ENCODE peak calls at places on chromosome 1, in five cellular contexts. M is neural crest cell, N is MM.1S, L is cardiac fibroblast, R is retinal pigment epithelial cell. Y is an unnamed sample.

GRCh38 chr1:6105218-6105679 is 59.6 kb downstream of the KCNAB2 start:
- DNase-seq in M (no peak), N (peak; percentile 15), L (no peak), R (no peak), Y (no peak)

GRCh38 chr1:25469177-25469576 is 38.5 kb downstream of the MACO1 start:
- DNase-seq in M (no peak), N (no peak), L (peak; percentile 73), R (no peak), Y (no peak)

GRCh38 chr1:150149490-150150453 is at the start of gene PLEKHO1:
- DNase-seq in M (peak; percentile 45), N (peak; percentile 82), L (peak; percentile 82), R (no peak), Y (no peak)

GRCh38 chr1:115428676-115429075 is 90.6 kb upstream of the NGF start:
- DNase-seq in M (no peak), N (no peak), L (peak; percentile 60), R (no peak), Y (no peak)

GRCh38 chr1:64956241-64956640 is 10.1 kb downstream of the JAK1 start:
- DNase-seq in M (no peak), N (no peak), L (peak; percentile 59), R (no peak), Y (no peak)

GRCh38 chr1:10867914-10868598 is 71.6 kb upstream of the CASZ1 start:
- DNase-seq in M (no peak), N (no peak), L (no peak), R (no peak), Y (no peak)

GRCh38 chr1:158607296-158607695 is 2.2 kb downstream of the OR10Z1 start:
- DNase-seq in M (no peak), N (no peak), L (no peak), R (no peak), Y (no peak)

GRCh38 chr1:170623171-170623570 is 40.8 kb upstream of the PRRX1 start:
- DNase-seq in M (no peak), N (no peak), L (peak; percentile 97), R (no peak), Y (no peak)

GRCh38 chr1:246875041-246876026 is 56.4 kb downstream of the AHCTF1 start:
- DNase-seq in M (no peak), N (no peak), L (peak; percentile 78), R (no peak), Y (no peak)

GRCh38 chr1:17437260-17438175 is 2.0 kb downstream of the RCC2 start:
- DNase-seq in M (peak; percentile 34), N (peak; percentile 58), L (peak; percentile 41), R (no peak), Y (no peak)

GRCh38 chr1:9615316-9616063 is 26.8 kb downstream of the TMEM201 start:
- DNase-seq in M (peak; percentile 35), N (peak; percentile 42), L (peak; percentile 56), R (peak; percentile 11), Y (no peak)
- TF ChIP-seq CTCF in M (peak; percentile 60), N (peak; percentile 68), L (peak; percentile 89), R (peak; percentile 91), Y (peak; percentile 42)

GRCh38 chr1:116724765-116725375 is 29.4 kb upstream of the CD2 start:
- DNase-seq in M (peak; percentile 68), N (peak; percentile 61), L (peak; percentile 76), R (no peak), Y (no peak)
- TF ChIP-seq CTCF in M (peak; percentile 88), N (peak; percentile 62), L (peak; percentile 66), R (peak; percentile 79), Y (peak; percentile 80)

DNA sequence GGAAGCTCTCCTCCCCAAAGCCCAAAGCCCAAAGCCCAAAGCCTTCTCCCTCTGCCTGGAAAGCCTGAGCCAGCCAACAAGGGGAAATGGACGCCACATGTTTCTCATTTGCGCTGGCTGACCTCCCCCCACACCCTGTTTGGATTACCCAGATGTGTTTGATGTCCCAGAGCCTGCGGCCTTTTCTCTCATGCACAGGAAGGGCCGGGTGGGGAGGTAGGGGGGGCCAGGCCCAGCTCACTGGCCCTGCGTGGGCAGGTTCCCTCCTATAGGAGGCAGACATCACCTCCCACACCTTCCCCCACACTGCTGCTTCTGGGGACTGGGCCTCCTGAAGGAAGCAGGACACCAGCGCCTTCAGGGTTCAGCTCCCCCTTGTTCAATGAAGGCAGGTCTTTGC is 116.3 kb downstream of the NAV1 start:
- DNase-seq in M (no peak), N (no peak), L (peak; percentile 54), R (no peak), Y (no peak)
- TF ChIP-seq CTCF in M (no peak), N (no peak), L (peak; percentile 14), R (no peak), Y (no peak)

DNA sequence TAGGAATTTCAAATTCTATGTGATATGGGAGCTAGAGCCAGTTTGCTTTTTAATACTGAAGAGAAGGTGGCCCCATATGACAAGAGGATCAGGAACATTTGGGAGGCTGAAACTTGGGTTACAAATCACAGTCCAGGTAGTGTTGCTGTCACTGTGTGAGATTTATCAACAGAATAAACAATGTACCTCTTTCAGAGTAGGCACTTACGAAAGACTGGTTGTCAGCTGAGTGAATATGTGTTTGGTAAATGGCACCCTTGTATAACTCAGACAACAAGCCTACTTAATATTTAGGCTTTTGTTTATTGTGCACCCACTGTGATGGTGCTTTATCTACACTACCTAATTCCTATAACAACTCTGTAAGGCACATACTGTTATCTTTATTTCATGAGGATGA is 7.4 kb upstream of the HAO2 start:
- DNase-seq in M (no peak), N (no peak), L (no peak), R (no peak), Y (no peak)
- TF ChIP-seq CTCF in M (no peak), N (no peak), L (no peak), R (no peak), Y (no peak)

GRCh38 chr1:84478876-84479868 is at the start of gene RPF1:
- DNase-seq in M (peak; percentile 55), N (peak; percentile 66), L (peak; percentile 87), R (peak; percentile 48), Y (peak; percentile 24)
- TF ChIP-seq CTCF in M (no peak), N (no peak), L (no peak), R (peak; percentile 3), Y (no peak)

DNA sequence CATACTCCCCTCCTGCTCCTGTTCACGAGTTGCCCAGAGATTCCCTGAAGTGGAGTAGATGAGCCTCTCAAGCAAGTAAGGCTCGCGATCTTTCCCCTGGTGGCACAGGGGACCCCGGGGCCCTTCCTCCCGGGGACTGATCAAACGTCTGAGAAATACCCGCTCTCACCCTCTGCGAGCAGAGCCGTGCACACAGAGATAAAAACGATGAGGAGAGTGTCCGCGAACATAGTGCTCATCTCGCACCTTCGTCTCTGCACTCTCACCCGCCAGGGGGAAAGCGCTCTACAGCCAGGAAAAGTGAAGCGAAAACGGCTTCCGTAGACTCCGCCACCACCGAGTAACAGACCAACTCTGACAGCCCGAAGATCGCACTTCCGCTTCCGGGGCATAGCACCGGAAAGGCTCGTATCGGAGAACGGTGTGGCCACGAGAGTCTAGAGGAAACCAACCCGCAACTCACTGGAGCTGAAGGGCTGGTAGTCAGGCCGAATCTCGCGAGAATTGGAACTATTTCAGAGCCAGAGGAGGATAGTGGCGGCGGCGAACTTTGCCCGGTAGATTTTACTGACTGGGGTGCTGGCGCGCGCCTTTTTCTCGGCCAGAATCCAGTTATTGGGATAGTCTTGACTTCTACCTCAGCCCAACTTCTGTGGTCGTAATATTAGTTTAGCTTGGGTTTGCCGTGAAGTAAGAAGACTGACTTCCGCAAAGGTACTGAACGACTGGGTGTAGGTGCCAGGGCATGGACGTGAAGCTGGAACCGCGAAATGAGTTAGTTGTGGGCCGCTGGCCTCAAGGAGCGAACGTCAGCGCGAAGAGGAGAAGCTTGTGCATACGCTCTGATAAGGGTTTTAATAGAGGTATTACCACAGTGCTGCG is at the start of gene TMCO1:
- DNase-seq in M (peak; percentile 83), N (peak; percentile 100), L (peak; percentile 99), R (peak; percentile 95), Y (peak; percentile 94)
- TF ChIP-seq CTCF in M (peak; percentile 34), N (peak; percentile 44), L (peak; percentile 33), R (peak; percentile 27), Y (no peak)

DNA sequence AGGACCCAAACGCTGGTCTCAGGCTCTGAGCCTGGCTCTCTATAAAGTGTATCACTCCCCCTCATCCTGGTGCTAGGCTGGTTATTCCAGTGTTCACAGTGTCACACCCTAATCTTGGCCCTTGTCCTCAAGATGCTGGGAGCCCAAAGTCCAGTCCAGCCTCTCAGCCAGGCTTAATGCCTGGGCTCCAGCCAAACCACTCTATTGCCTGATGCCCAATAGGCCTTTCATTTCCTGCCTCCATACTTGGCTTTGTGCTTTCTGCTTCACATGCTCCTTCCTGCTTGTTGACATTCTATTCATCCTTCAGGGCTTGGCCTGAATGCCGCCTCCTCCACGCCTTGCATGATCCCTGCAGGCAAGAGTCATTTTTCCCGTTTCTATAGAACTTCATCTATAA is 1.7 kb downstream of the KLHDC8A start:
- DNase-seq in M (no peak), N (no peak), L (peak; percentile 37), R (no peak), Y (no peak)
- TF ChIP-seq CTCF in M (no peak), N (no peak), L (no peak), R (no peak), Y (no peak)

GRCh38 chr1:59593798-59594790 is 220.7 kb upstream of the HOOK1 start:
- DNase-seq in M (no peak), N (no peak), L (no peak), R (no peak), Y (no peak)

GRCh38 chr1:59597420-59598199 is 217.1 kb upstream of the HOOK1 start:
- DNase-seq in M (no peak), N (no peak), L (no peak), R (no peak), Y (no peak)

GRCh38 chr1:59596956-59597355 is 217.8 kb upstream of the HOOK1 start:
- DNase-seq in M (no peak), N (no peak), L (no peak), R (no peak), Y (no peak)

GRCh38 chr1:59596432-59596831 is 218.3 kb upstream of the HOOK1 start:
- DNase-seq in M (no peak), N (no peak), L (peak; percentile 69), R (peak; percentile 25), Y (no peak)

DNA sequence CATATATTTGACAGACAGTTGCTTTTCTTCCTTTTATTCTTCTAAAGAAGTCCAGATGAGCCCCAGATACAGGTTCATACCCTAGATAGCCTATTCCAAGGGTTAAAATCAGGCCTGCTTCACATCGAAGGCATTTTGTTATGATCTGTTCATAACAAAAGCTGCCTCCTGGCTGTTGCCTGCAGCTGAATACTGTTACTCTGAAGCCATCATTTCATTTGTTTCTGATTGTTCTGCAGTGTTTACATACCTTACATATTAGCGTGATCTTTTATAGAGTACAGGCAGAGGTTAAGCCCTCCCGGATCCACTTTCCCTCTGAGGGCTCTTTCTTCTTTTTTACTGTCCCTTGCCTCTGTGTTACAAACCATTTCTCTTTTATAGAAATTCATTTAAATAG is 219.0 kb upstream of the HOOK1 start:
- DNase-seq in M (no peak), N (no peak), L (peak; percentile 23), R (no peak), Y (no peak)
- TF ChIP-seq CTCF in M (no peak), N (no peak), L (no peak), R (no peak), Y (no peak)

GRCh38 chr1:147800852-147801251 is 40.5 kb upstream of the GJA5 start:
- DNase-seq in M (no peak), N (no peak), L (peak; percentile 61), R (no peak), Y (no peak)
- TF ChIP-seq CTCF in M (no peak), N (no peak), L (no peak), R (no peak), Y (no peak)